ENCODE peak calls at places on chromosomes 1 and 21, in four cellular contexts. One of them, this sample, is unnamed.
A peak's percentile ranks its signal among the peaks of the same experiment; 100 is the strongest.

GRCh38 chr21:46051821-46052675 is 45.9 kb upstream of the COL6A2 start:
- DNase-seq in GM23338: no peak
- DNase-seq in ovary: no peak
- DNase-seq in kidney tubule cell: no peak
- DNase-seq in this sample: no peak

GRCh38 chr1:174913225-174913903 is 86.4 kb upstream of the CACYBP start:
- DNase-seq in kidney tubule cell: no peak
- DNase-seq in ovary: no peak
- DNase-seq in GM23338: no peak
- DNase-seq in this sample: no peak

GRCh38 chr1:156684227-156684782 is 7.1 kb upstream of the NES start:
- DNase-seq in kidney tubule cell: peak; percentile 83
- DNase-seq in GM23338: no peak
- DNase-seq in ovary: no peak
- DNase-seq in this sample: no peak

GRCh38 chr1:145777357-145778145 is 46.3 kb downstream of the RNF115 start:
- DNase-seq in kidney tubule cell: no peak
- DNase-seq in GM23338: no peak
- DNase-seq in ovary: no peak
- DNase-seq in this sample: no peak

GRCh38 chr1:182635871-182636270 is 31.7 kb upstream of the RGS16 start:
- DNase-seq in ovary: no peak
- DNase-seq in GM23338: no peak
- DNase-seq in kidney tubule cell: no peak
- DNase-seq in this sample: no peak

GRCh38 chr1:159930216-159930615 is 4.9 kb upstream of the TAGLN2 start:
- DNase-seq in ovary: no peak
- DNase-seq in kidney tubule cell: no peak
- DNase-seq in GM23338: no peak
- DNase-seq in this sample: no peak

GRCh38 chr1:10803971-10804820 is 7.8 kb upstream of the CASZ1 start:
- DNase-seq in kidney tubule cell: peak; percentile 61
- DNase-seq in GM23338: no peak
- DNase-seq in ovary: no peak
- DNase-seq in this sample: no peak

GRCh38 chr1:44012941-44013609 is 18.2 kb downstream of the SLC6A9 start:
- DNase-seq in ovary: no peak
- DNase-seq in kidney tubule cell: no peak
- DNase-seq in GM23338: no peak
- DNase-seq in this sample: no peak

GRCh38 chr1:53505891-53506290 is 46.7 kb downstream of the DMRTB1 start:
- DNase-seq in GM23338: no peak
- DNase-seq in kidney tubule cell: no peak
- DNase-seq in ovary: no peak
- DNase-seq in this sample: no peak

GRCh38 chr1:48450505-48450904 is 21.5 kb downstream of the SPATA6 start:
- DNase-seq in GM23338: no peak
- DNase-seq in ovary: no peak
- DNase-seq in kidney tubule cell: no peak
- DNase-seq in this sample: no peak

GRCh38 chr1:103348136-103348535 is 177.4 kb upstream of the RNPC3 start:
- DNase-seq in ovary: no peak
- DNase-seq in kidney tubule cell: no peak
- DNase-seq in GM23338: no peak
- DNase-seq in this sample: no peak

GRCh38 chr1:108051625-108052382 is 86.8 kb upstream of the VAV3 start:
- DNase-seq in GM23338: peak; percentile 74
- DNase-seq in ovary: no peak
- DNase-seq in kidney tubule cell: peak; percentile 54
- DNase-seq in this sample: no peak

GRCh38 chr1:70420320-70420719 is 9.3 kb downstream of the CTH start:
- DNase-seq in GM23338: peak; percentile 56
- DNase-seq in kidney tubule cell: no peak
- DNase-seq in ovary: no peak
- DNase-seq in this sample: no peak

GRCh38 chr21:42495765-42496119 is 282 bp downstream of the RSPH1 start:
- DNase-seq in kidney tubule cell: no peak
- DNase-seq in GM23338: peak; percentile 49
- DNase-seq in ovary: no peak
- DNase-seq in this sample: no peak

GRCh38 chr1:100353073-100353801 is 931 bp downstream of the CDC14A start:
- DNase-seq in GM23338: peak; percentile 80
- DNase-seq in ovary: peak; percentile 30
- DNase-seq in kidney tubule cell: peak; percentile 28
- DNase-seq in this sample: peak; percentile 42

GRCh38 chr1:82106672-82107071 is 305.9 kb downstream of the ADGRL2 start:
- DNase-seq in kidney tubule cell: no peak
- DNase-seq in ovary: no peak
- DNase-seq in GM23338: no peak
- DNase-seq in this sample: no peak

GRCh38 chr1:85448358-85448757 is 16.6 kb downstream of the DDAH1 start:
- DNase-seq in GM23338: no peak
- DNase-seq in kidney tubule cell: no peak
- DNase-seq in ovary: no peak
- DNase-seq in this sample: no peak

This sample was measured in left cardiac atrium.